ENCODE peak calls at places on chromosomes 2 and 18, in four cellular contexts. D is fibroblast of the aortic adventitia, Y is OCI-LY7, H is GM23338. G is an unnamed sample.

GRCh38 chr18:43276471-43276870 is 819 bp downstream of the SYT4 start:
- DNase-seq in D (no peak), Y (no peak), H (no peak), G (no peak)

GRCh38 chr2:101773137-101773536 is 75.6 kb downstream of the MAP4K4 start:
- DNase-seq in D (no peak), Y (no peak), H (peak), G (no peak)

GRCh38 chr2:30860003-30860402 is 52.8 kb upstream of the CAPN13 start:
- DNase-seq in D (no peak), Y (no peak), H (no peak), G (no peak)

GRCh38 chr18:74115046-74115445 is 32.6 kb downstream of the FBXO15 start:
- DNase-seq in D (peak), Y (no peak), H (no peak), G (no peak)

GRCh38 chr2:51559026-51559425 is 527.1 kb upstream of the NRXN1 start:
- DNase-seq in D (no peak), Y (no peak), H (no peak), G (no peak)

GRCh38 chr18:23225518-23225917 is 90.2 kb downstream of the CABLES1 start:
- DNase-seq in D (peak), Y (no peak), H (no peak), G (no peak)

GRCh38 chr18:8769509-8769908 is 64.2 kb downstream of the MTCL1 start:
- DNase-seq in D (no peak), Y (no peak), H (no peak), G (no peak)

GRCh38 chr2:182716665-182716990 is 571 bp downstream of the DNAJC10 start:
- DNase-seq in D (no peak), Y (no peak), H (no peak), G (no peak)

GRCh38 chr2:2662037-2662846 is 331.2 kb upstream of the MYT1L start:
- DNase-seq in D (no peak), Y (no peak), H (no peak), G (no peak)

GRCh38 chr2:236352761-236353593 is 88.8 kb upstream of the ASB18 start:
- DNase-seq in D (peak), Y (peak), H (peak), G (peak)

GRCh38 chr2:230921806-230922595 is 3.0 kb downstream of the GPR55 start:
- DNase-seq in D (no peak), Y (no peak), H (no peak), G (no peak)

GRCh38 chr18:79624356-79624961 is 55.1 kb upstream of the CTDP1 start:
- DNase-seq in D (no peak), Y (peak), H (no peak), G (no peak)

GRCh38 chr18:44729631-44730101 is 49.0 kb downstream of the SETBP1 start:
- DNase-seq in D (peak), Y (no peak), H (no peak), G (no peak)

GRCh38 chr2:52423111-52423510 is 1344.5 kb upstream of the CHAC2 start:
- DNase-seq in D (no peak), Y (no peak), H (no peak), G (no peak)

GRCh38 chr2:174535757-174536703 is 49.2 kb upstream of the GPR155 start:
- DNase-seq in D (no peak), Y (peak), H (no peak), G (no peak)

GRCh38 chr2:174529916-174530315 is 43.1 kb upstream of the GPR155 start:
- DNase-seq in D (no peak), Y (no peak), H (no peak), G (no peak)

GRCh38 chr2:174540893-174541292 is 54.1 kb upstream of the GPR155 start:
- DNase-seq in D (no peak), Y (no peak), H (no peak), G (no peak)

DNA sequence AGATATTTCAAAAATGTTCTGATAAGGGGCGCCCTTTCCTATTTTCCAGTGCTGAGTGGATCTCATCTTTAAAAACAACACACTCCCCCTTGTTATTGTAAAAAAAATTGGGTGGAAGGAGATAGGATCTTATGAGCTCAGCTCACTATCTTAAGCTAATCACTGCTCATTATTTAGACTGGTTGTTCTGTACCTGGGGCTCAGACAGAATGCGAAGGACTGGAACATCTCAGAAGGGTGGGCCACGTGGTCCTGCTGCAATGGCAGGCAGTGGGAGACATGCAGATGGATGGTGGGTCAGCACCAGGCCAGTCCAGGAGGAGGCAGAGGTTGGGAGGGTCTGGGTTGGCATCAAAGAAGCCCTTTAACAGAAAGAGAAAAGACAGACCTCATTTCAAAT is 48.3 kb upstream of the GPR155 start:
- DNase-seq in D (no peak), Y (no peak), H (no peak), G (no peak)
- TF ChIP-seq CTCF in D (no peak), Y (no peak), H (no peak), G (no peak)

GRCh38 chr2:15627842-15628684 is 36.4 kb downstream of the DDX1 start:
- DNase-seq in D (no peak), Y (no peak), H (no peak), G (no peak)
- TF ChIP-seq CTCF in D (no peak), Y (no peak), H (no peak), G (no peak)

DNA sequence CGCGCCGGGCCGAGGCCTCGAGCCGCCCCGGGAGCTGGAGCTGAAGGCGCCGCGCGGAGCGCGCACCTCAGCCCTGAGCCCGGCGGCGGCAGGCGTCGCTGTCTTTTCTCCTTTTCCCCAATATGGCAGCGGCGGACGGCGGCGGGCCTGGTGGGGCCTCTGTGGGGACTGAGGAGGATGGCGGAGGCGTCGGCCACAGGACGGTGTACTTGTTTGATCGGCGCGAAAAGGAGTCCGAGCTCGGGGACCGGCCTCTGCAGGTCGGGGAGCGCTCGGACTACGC is 369 bp downstream of the SMCHD1 start:
- DNase-seq in D (no peak), Y (no peak), H (peak), G (no peak)
- TF ChIP-seq CTCF in D (no peak), Y (peak), H (no peak), G (no peak)

GRCh38 chr2:228318218-228318617 is 136.7 kb upstream of the SPHKAP start:
- DNase-seq in D (peak), Y (no peak), H (peak), G (no peak)
- TF ChIP-seq CTCF in D (no peak), Y (peak), H (peak), G (peak)

DNA sequence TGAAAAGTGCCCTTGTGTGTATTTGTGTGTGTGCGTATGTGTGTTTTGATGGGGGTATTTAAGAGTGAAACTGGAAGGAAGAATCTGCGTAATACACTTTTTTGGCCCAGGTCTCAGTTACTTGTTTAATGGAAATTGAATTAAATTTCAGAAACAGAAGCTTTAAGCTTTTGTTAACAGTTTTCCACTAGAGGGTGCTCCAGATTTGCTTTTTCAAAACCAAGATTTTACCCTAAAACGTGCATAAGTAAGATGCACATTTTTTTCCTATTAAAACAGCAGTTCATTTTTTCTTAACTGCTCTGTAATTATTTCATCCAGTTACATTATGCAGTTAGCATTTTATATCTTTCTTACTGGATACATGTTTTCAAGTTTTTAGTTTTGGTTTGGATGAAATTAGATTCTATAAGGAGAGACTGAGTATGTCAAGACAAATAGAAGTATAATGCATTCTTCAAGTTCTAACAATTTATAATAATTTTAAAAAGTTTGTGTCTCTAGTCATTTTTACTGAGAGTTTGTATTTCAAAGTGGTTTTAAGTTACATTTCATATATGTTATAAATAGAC is 97.2 kb downstream of the PIK3C3 start:
- DNase-seq in D (peak), Y (peak), H (peak), G (no peak)
- TF ChIP-seq CTCF in D (peak), Y (peak), H (peak), G (peak)

G was measured in GM13977.